ENCODE peak calls at places on chromosome 1, in seven cellular contexts. Z is fibroblast of lung; H is glutamatergic neuron; N is posterior cingulate gyrus; D is activated CD4-positive, alpha-beta T cell treated with anti-CD3 and anti-CD28 coated beads, Interleukin-2, amount 50 U/mL, for 24 hours; O is GM20000; B is bronchial epithelial cell. X is an unnamed sample.

GRCh38 chr1:247291835-247292561 is 36.1 kb downstream of the VN1R5 start:
- DNase-seq in Z (no peak), H (no peak), N (no peak), D (no peak), O (no peak), B (no peak), X (no peak)

GRCh38 chr1:20788489-20788795 is 1.3 kb upstream of the HP1BP3 start:
- DNase-seq in Z (no peak), H (no peak), N (no peak), D (no peak), O (no peak), B (no peak), X (no peak)

GRCh38 chr1:198088360-198089071 is 68.3 kb upstream of the NEK7 start:
- DNase-seq in Z (peak; percentile 92), H (no peak), N (no peak), D (no peak), O (peak; percentile 22), B (peak; percentile 50), X (no peak)

GRCh38 chr1:224865510-224865909 is 64.0 kb upstream of the DNAH14 start:
- DNase-seq in Z (no peak), H (no peak), N (no peak), D (no peak), O (no peak), B (no peak), X (no peak)

GRCh38 chr1:53316058-53316741 is 11.7 kb downstream of the LRP8 start:
- DNase-seq in Z (no peak), H (peak; percentile 6), N (no peak), D (no peak), O (peak; percentile 44), B (no peak), X (no peak)

GRCh38 chr1:31764307-31765040 is at the start of gene ADGRB2:
- DNase-seq in Z (no peak), H (peak; percentile 64), N (no peak), D (no peak), O (peak; percentile 73), B (no peak), X (no peak)

GRCh38 chr1:76541618-76542017 is 325.7 kb upstream of the ST6GALNAC5 start:
- DNase-seq in Z (no peak), H (no peak), N (no peak), D (no peak), O (no peak), B (no peak), X (no peak)

GRCh38 chr1:109477821-109478220 is 5.9 kb upstream of the ATXN7L2 start:
- DNase-seq in Z (no peak), H (no peak), N (no peak), D (no peak), O (no peak), B (no peak), X (no peak)

GRCh38 chr1:115655307-115655664 is 13.5 kb downstream of the VANGL1 start:
- DNase-seq in Z (no peak), H (no peak), N (no peak), D (no peak), O (no peak), B (peak; percentile 91), X (no peak)

GRCh38 chr1:221921936-221922335 is 180.0 kb upstream of the DUSP10 start:
- DNase-seq in Z (no peak), H (no peak), N (no peak), D (no peak), O (no peak), B (peak; percentile 64), X (no peak)

X was measured in mesothelial cell of epicardium.